ENCODE peak calls at places on chromosomes 13 and 19, in four cellular contexts. T, O, V and I are unnamed samples.

GRCh38 chr13:94431987-94432386 is 47.5 kb downstream of the DCT start:
- DNase-seq in O (no peak), V (no peak), T (no peak), I (no peak)

GRCh38 chr13:30690282-30691188 is 44.8 kb upstream of the ALOX5AP start:
- DNase-seq in T (peak; percentile 95), O (peak; percentile 87), V (peak; percentile 23), I (peak; percentile 89)

GRCh38 chr19:30066781-30067759 is 125.0 kb downstream of the URI1 start:
- DNase-seq in V (no peak), T (no peak), O (peak; percentile 81), I (no peak)

GRCh38 chr19:38596057-38596981 is 21.4 kb downstream of the MAP4K1 start:
- DNase-seq in V (peak; percentile 14), T (no peak), O (peak; percentile 73), I (peak; percentile 5)

GRCh38 chr13:24916464-24916863 is 152.5 kb downstream of the RNF17 start:
- DNase-seq in O (no peak), T (no peak), V (no peak), I (no peak)

GRCh38 chr19:13190781-13191540 is 40.8 kb downstream of the IER2 start:
- DNase-seq in O (no peak), V (no peak), T (no peak), I (no peak)

GRCh38 chr13:89660752-89661151 is 1686.7 kb upstream of the MIR17HG start:
- DNase-seq in O (no peak), T (no peak), V (peak; percentile 40), I (no peak)

GRCh38 chr13:60759499-60759898 is 362.5 kb downstream of the TDRD3 start:
- DNase-seq in O (no peak), T (peak; percentile 44), V (peak; percentile 59), I (peak; percentile 3)

GRCh38 chr13:111209613-111210012 is 94.5 kb downstream of the ARHGEF7 start:
- DNase-seq in V (no peak), T (no peak), O (no peak), I (no peak)

GRCh38 chr13:31441804-31442487 is 242.2 kb downstream of the B3GLCT start:
- DNase-seq in V (no peak), T (no peak), O (no peak), I (no peak)

GRCh38 chr19:6098574-6098973 is 11.7 kb downstream of the RFX2 start:
- DNase-seq in T (no peak), V (no peak), O (no peak), I (no peak)

GRCh38 chr13:29760561-29760960 is 89.9 kb downstream of the UBL3 start:
- DNase-seq in T (peak; percentile 20), V (no peak), O (no peak), I (no peak)

GRCh38 chr19:32651729-32652140 is 23.2 kb downstream of the ANKRD27 start:
- DNase-seq in T (peak; percentile 23), V (no peak), O (no peak), I (peak; percentile 6)

GRCh38 chr13:50589139-50589538 is 254.4 kb downstream of the DLEU7 start:
- DNase-seq in V (peak; percentile 61), T (peak; percentile 99), O (no peak), I (peak; percentile 56)

GRCh38 chr13:92967923-92968322 is 258.7 kb upstream of the GPC6 start:
- DNase-seq in V (peak; percentile 40), T (peak; percentile 8), O (no peak), I (peak; percentile 45)

GRCh38 chr19:58570770-58571574 is 2.2 kb downstream of the MZF1 start:
- DNase-seq in T (no peak), O (no peak), V (no peak), I (no peak)

GRCh38 chr19:31064486-31064885 is 284.8 kb downstream of the TSHZ3 start:
- DNase-seq in O (no peak), T (no peak), V (no peak), I (no peak)

GRCh38 chr19:2469102-2469914 is 6.6 kb upstream of the GADD45B start:
- DNase-seq in V (peak; percentile 67), O (no peak), T (peak; percentile 87), I (peak; percentile 43)

GRCh38 chr13:102933076-102933922 is 87.5 kb downstream of the ERCC5 start:
- DNase-seq in O (no peak), T (no peak), V (no peak), I (no peak)

GRCh38 chr13:91277013-91277676 is 70.3 kb upstream of the MIR17HG start:
- DNase-seq in V (no peak), O (no peak), T (no peak), I (no peak)

GRCh38 chr13:111123221-111123620 is 8.1 kb downstream of the ARHGEF7 start:
- DNase-seq in T (no peak), V (no peak), O (no peak), I (no peak)

GRCh38 chr13:72109863-72110262 is 242.9 kb upstream of the DACH1 start:
- DNase-seq in T (peak; percentile 61), O (no peak), V (peak; percentile 67), I (peak; percentile 5)

GRCh38 chr19:48398329-48399235 is 5.1 kb downstream of the GRIN2D start:
- DNase-seq in O (peak; percentile 64), T (peak; percentile 85), V (peak; percentile 68), I (peak; percentile 58)

GRCh38 chr13:39422845-39423565 is 180.0 kb downstream of the LHFPL6 start:
- DNase-seq in O (no peak), V (no peak), T (no peak), I (peak; percentile 75)

DNA sequence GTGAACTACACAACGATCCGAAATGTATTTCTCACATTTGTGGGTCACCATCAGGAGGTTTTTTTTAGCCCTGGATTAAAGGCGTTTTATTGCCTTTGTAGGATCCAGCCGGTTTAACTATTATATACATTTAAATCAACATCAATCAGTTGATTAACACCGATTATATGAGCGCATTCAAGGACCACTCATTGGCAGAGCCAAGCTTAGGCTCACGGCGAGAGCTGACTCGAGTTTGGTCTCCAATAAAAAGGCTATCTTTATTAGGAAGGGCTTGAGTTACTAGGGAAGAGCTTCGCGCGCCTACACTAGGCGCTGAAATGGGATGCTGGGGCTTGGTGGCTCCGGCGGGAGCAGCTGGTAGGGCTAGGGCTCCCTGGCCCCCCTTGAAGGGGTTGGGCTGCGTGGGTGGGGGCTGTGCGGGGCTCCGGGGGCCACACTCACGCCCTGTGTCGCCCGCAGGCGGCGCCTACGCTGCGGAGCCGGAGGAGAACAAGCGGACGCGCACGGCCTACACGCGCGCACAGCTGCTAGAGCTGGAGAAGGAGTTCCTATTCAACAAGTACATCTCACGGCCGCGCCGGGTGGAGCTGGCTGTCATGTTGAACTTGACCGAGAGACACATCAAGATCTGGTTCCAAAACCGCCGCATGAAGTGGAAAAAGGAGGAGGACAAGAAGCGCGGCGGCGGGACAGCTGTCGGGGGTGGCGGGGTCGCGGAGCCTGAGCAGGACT is 4.2 kb downstream of the PDX1 start:
- DNase-seq in T (no peak), O (no peak), V (no peak), I (no peak)
- H3K36me3 ChIP-seq in T (no peaks in the 10 kb centered on the region), O (no peaks in the 10 kb centered on the region), V (no peaks in the 10 kb centered on the region), I (no peaks in the 10 kb centered on the region)

GRCh38 chr13:106491463-106491862 is 44.0 kb downstream of the EFNB2 start:
- DNase-seq in V (no peak), O (no peak), T (no peak), I (no peak)

GRCh38 chr13:106492576-106493323 is 42.7 kb downstream of the EFNB2 start:
- DNase-seq in O (no peak), V (no peak), T (no peak), I (no peak)

GRCh38 chr13:106490887-106491321 is 44.6 kb downstream of the EFNB2 start:
- DNase-seq in O (no peak), V (no peak), T (no peak), I (no peak)

GRCh38 chr13:106491928-106492327 is 43.5 kb downstream of the EFNB2 start:
- DNase-seq in T (no peak), O (no peak), V (no peak), I (no peak)

GRCh38 chr13:106493569-106493968 is 41.9 kb downstream of the EFNB2 start:
- DNase-seq in V (no peak), T (no peak), O (no peak), I (no peak)
- H3K36me3 ChIP-seq in V (peaks cover 12% of the 10 kb centered on the region), T (peaks cover 4% of the 10 kb centered on the region), O (no peaks in the 10 kb centered on the region), I (no peaks in the 10 kb centered on the region)

DNA sequence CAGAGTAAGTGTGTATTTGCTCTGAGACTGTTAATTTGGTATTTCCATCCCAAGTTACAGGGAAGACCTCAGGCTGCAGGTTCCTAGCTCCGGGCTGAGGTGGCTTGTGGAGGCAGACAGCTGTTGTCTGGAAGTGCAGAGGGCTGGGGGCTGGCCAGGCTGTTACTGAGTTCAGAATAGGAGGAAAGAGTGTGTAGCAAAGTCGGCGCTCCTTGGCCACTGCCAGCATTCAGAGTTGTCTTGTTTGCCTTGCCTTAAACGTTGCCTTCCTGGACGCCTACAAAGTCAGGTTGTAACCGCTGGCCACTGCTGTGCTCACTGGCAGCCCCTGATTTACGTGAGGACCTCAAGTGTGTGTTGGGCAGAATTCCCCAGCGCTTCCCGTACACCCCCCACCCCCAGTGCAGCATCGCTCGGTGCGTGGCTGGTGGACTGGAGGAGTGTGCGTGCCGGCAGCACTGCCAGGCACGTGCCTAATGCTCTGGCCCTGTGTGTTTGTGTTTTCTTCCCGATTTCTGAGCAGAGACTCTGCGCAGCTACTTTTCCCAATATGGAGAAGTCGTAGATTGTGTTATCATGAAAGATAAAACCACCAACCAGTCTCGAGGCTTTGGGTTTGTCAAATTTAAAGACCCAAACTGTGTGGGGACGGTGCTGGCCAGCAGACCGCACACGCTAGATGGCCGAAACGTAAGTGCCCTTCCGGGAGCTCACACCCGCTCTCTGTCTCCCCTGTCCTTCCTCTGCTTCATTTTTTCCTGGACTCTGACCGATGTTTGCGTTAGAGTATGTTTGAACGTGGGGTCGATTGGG is 10.5 kb downstream of the DAZAP1 start:
- DNase-seq in T (no peak), O (peak; percentile 34), V (no peak), I (no peak)
- H3K36me3 ChIP-seq in T (peaks cover 49% of the 10 kb centered on the region), O (peaks cover 26% of the 10 kb centered on the region), V (peaks cover 29% of the 10 kb centered on the region), I (peaks cover 50% of the 10 kb centered on the region)

GRCh38 chr19:43735013-43735412 is 19.1 kb downstream of the IRGC start:
- DNase-seq in T (no peak), V (no peak), O (no peak), I (no peak)

GRCh38 chr19:43738780-43739211 is 16.0 kb downstream of the SMG9 start:
- DNase-seq in O (no peak), T (peak; percentile 33), V (no peak), I (no peak)

GRCh38 chr19:43739836-43740235 is 14.9 kb downstream of the SMG9 start:
- DNase-seq in O (no peak), V (peak; percentile 64), T (no peak), I (no peak)

GRCh38 chr19:43739419-43739818 is 15.3 kb downstream of the SMG9 start:
- DNase-seq in O (no peak), T (no peak), V (no peak), I (no peak)

GRCh38 chr19:43735957-43736356 is 18.8 kb downstream of the SMG9 start:
- DNase-seq in V (no peak), O (no peak), T (peak; percentile 41), I (peak; percentile 43)
- H3K36me3 ChIP-seq in V (peaks cover 38% of the 10 kb centered on the region), O (no peaks in the 10 kb centered on the region), T (peaks cover 38% of the 10 kb centered on the region), I (peaks cover 85% of the 10 kb centered on the region)

GRCh38 chr19:47375694-47376588 is 26.8 kb downstream of the DHX34 start:
- DNase-seq in O (peak; percentile 34), V (no peak), T (no peak), I (no peak)
- H3K36me3 ChIP-seq in O (no peaks in the 10 kb centered on the region), V (peaks cover 4% of the 10 kb centered on the region), T (peaks cover 36% of the 10 kb centered on the region), I (peaks cover 79% of the 10 kb centered on the region)